ENCODE peak calls at places on chromosomes 6 and 20, in four cellular contexts. S, M, J and E are unnamed samples.

GRCh38 chr20:10929023-10929422 is 255.2 kb upstream of the JAG1 start:
- DNase-seq in S (no peak), M (no peak), J (peak), E (no peak)

GRCh38 chr20:42024653-42025052 is 406.5 kb upstream of the CHD6 start:
- DNase-seq in S (no peak), M (no peak), J (no peak), E (no peak)

GRCh38 chr6:111260570-111261298 is 173.4 kb downstream of the SLC16A10 start:
- DNase-seq in J (no peak), S (no peak), M (peak), E (no peak)

GRCh38 chr20:59342017-59342957 is 41.9 kb downstream of the EDN3 start:
- DNase-seq in S (no peak), J (no peak), M (no peak), E (no peak)

GRCh38 chr20:47799116-47799715 is 13.9 kb upstream of the SULF2 start:
- DNase-seq in J (no peak), M (no peak), S (no peak), E (no peak)

GRCh38 chr6:109010703-109011102 is 83.9 kb downstream of the SESN1 start:
- DNase-seq in S (no peak), M (no peak), J (no peak), E (no peak)

GRCh38 chr20:20014659-20015058 is 2.5 kb upstream of the NAA20 start:
- DNase-seq in S (no peak), M (no peak), J (no peak), E (no peak)

GRCh38 chr6:40074292-40075050 is 140.2 kb upstream of the MOCS1 start:
- DNase-seq in J (no peak), S (no peak), M (peak), E (no peak)

GRCh38 chr6:133671376-133671775 is 217.5 kb upstream of the TCF21 start:
- DNase-seq in M (no peak), J (no peak), S (no peak), E (no peak)

GRCh38 chr6:80382796-80383195 is 276.3 kb downstream of the BCKDHB start:
- DNase-seq in M (no peak), J (peak), S (no peak), E (no peak)

GRCh38 chr6:157877573-157878011 is 54.5 kb downstream of the SNX9 start:
- DNase-seq in S (no peak), M (no peak), J (no peak), E (no peak)

GRCh38 chr6:5499644-5500306 is 238.5 kb downstream of the FARS2 start:
- DNase-seq in M (peak), S (no peak), J (peak), E (no peak)

GRCh38 chr20:5665417-5665816 is 84.8 kb upstream of the SHLD1 start:
- DNase-seq in S (no peak), M (no peak), J (no peak), E (no peak)

GRCh38 chr6:22467645-22468044 is 101.7 kb upstream of the HDGFL1 start:
- DNase-seq in M (no peak), J (no peak), S (peak), E (no peak)

GRCh38 chr20:23009636-23010035 is 25.5 kb upstream of the SSTR4 start:
- DNase-seq in M (peak), S (peak), J (no peak), E (no peak)

GRCh38 chr20:45781391-45781931 is 10.2 kb downstream of the WFDC3 start:
- DNase-seq in S (peak), M (peak), J (peak), E (no peak)

GRCh38 chr6:140915001-140915950 is 1217.4 kb upstream of the GJE1 start:
- DNase-seq in J (no peak), S (no peak), M (no peak), E (no peak)

GRCh38 chr6:137115653-137116052 is 57.8 kb downstream of the IL22RA2 start:
- DNase-seq in M (no peak), S (no peak), J (no peak), E (no peak)

GRCh38 chr6:164827537-164827936 is 481.9 kb downstream of the C6orf118 start:
- DNase-seq in J (no peak), S (no peak), M (no peak), E (no peak)

GRCh38 chr6:30836431-30836866 is 47.9 kb upstream of the DDR1 start:
- DNase-seq in J (peak), S (no peak), M (no peak), E (no peak)

GRCh38 chr20:49230021-49230420 is 10.8 kb downstream of the DDX27 start:
- DNase-seq in M (no peak), J (no peak), S (no peak), E (no peak)

GRCh38 chr6:53529324-53530036 is 15.4 kb downstream of the GCLC start:
- DNase-seq in J (no peak), M (no peak), S (no peak), E (no peak)

GRCh38 chr6:154331750-154332149 is 24.9 kb downstream of the IPCEF1 start:
- DNase-seq in J (no peak), M (no peak), S (no peak), E (no peak)

GRCh38 chr6:33082702-33083101 is 6.9 kb downstream of the HLA-DPB1 start:
- DNase-seq in S (peak), J (peak), M (peak), E (no peak)

GRCh38 chr6:98924647-98925046 is 23.1 kb downstream of the FBXL4 start:
- DNase-seq in J (no peak), S (peak), M (no peak), E (no peak)

GRCh38 chr6:6166064-6166463 is 154.4 kb downstream of the F13A1 start:
- DNase-seq in S (no peak), J (no peak), M (no peak), E (no peak)

GRCh38 chr20:10367425-10367920 is 66.5 kb downstream of the MKKS start:
- DNase-seq in M (no peak), S (no peak), J (no peak), E (no peak)

GRCh38 chr6:42345696-42346416 is 105.9 kb downstream of the TRERF1 start:
- DNase-seq in M (no peak), J (no peak), S (no peak), E (no peak)

GRCh38 chr6:4812068-4812467 is 35.9 kb downstream of the CDYL start:
- DNase-seq in S (no peak), M (peak), J (no peak), E (no peak)

GRCh38 chr6:129105035-129105434 is 222.1 kb downstream of the LAMA2 start:
- DNase-seq in S (no peak), M (no peak), J (peak), E (no peak)

GRCh38 chr6:17780071-17780470 is 73.3 kb upstream of the NUP153 start:
- DNase-seq in M (no peak), S (no peak), J (no peak), E (no peak)

GRCh38 chr6:150005761-150006651 is 19.3 kb downstream of the RAET1L start:
- DNase-seq in S (no peak), J (no peak), M (no peak), E (no peak)

GRCh38 chr6:45843848-45844521 is 171.7 kb downstream of the CLIC5 start:
- DNase-seq in S (no peak), M (no peak), J (peak), E (no peak)

GRCh38 chr20:14566505-14566904 is 229.1 kb upstream of the FLRT3 start:
- DNase-seq in J (peak), M (peak), S (no peak), E (no peak)

GRCh38 chr6:72413884-72414283 is 208.0 kb upstream of the KCNQ5 start:
- DNase-seq in M (no peak), J (no peak), S (peak), E (no peak)

GRCh38 chr20:37758332-37758731 is 64.5 kb downstream of the CTNNBL1 start:
- DNase-seq in S (no peak), M (no peak), J (no peak), E (no peak)

GRCh38 chr6:139833592-139833991 is 459.1 kb upstream of the CITED2 start:
- DNase-seq in S (no peak), M (no peak), J (no peak), E (no peak)

GRCh38 chr6:121884056-121884455 is 448.6 kb downstream of the GJA1 start:
- DNase-seq in M (no peak), S (no peak), J (peak), E (no peak)

GRCh38 chr6:169617562-169617961 is 84.3 kb downstream of the WDR27 start:
- DNase-seq in S (no peak), J (no peak), M (no peak), E (no peak)

GRCh38 chr20:43840382-43841070 is 74.1 kb upstream of the TOX2 start:
- DNase-seq in J (peak), M (no peak), S (no peak), E (peak)
- TF ChIP-seq CTCF in J (peak), M (peak), S (no peak), E (peak)

GRCh38 chr6:35419431-35419830 is 32.7 kb upstream of the FANCE start:
- DNase-seq in M (no peak), S (no peak), J (peak), E (no peak)
- TF ChIP-seq CTCF in M (peak), S (no peak), J (peak), E (no peak)

GRCh38 chr6:113481441-113481840 is 375.7 kb upstream of the MARCKS start:
- DNase-seq in M (peak), S (no peak), J (no peak), E (no peak)

GRCh38 chr6:113482771-113483170 is 374.4 kb upstream of the MARCKS start:
- DNase-seq in J (no peak), M (no peak), S (no peak), E (no peak)

GRCh38 chr6:113475392-113475791 is 381.8 kb upstream of the MARCKS start:
- DNase-seq in M (no peak), J (no peak), S (no peak), E (no peak)

GRCh38 chr6:113481910-113482309 is 375.2 kb upstream of the MARCKS start:
- DNase-seq in S (no peak), J (no peak), M (no peak), E (peak)

DNA sequence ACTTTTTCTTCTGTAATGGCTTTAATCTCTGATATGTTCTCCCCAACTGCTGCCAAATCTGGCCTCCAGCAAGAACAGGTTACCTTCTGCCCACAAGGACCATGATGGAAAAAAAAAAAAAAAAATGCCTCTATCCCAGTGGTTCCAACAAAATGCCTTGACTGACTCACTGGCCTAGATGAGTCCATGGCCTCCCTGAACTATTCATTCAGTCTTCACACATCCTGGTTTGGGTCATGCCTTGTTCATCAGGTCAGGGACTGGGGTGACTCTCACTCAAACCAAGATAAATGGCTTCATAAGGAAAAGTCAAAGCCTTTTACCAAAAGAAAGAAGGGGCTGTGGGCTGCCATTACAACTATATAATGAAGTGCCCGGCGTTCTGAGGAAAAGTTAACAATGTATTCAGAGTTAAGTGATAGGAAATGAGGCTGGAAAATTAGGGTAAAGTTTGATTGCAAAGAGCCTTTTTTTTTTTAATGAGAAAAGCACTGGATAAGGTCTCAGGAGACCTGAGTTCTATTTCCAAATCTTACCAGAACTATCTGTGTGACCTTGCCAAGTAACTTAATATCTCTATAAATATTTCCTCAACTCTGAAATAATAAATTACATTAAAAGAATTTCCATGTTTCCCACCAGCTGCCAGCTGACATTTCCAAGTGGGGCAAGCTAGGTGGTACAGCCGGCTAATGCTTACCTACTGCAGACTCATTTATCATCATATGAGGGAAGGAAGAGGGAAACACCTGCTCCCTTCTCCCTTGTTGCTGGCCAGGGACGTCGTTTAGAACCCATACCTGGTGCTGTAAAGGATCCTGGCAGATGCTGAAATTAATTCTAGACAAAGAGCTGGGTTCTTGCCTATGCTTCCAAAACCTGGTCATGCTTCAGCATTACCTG is 380.0 kb upstream of the MARCKS start:
- DNase-seq in M (peak), J (no peak), S (no peak), E (no peak)
- TF ChIP-seq CTCF in M (no peak), J (no peak), S (no peak), E (no peak)

GRCh38 chr6:25220853-25221252 is 58.3 kb upstream of the CARMIL1 start:
- DNase-seq in M (no peak), J (no peak), S (no peak), E (no peak)
- TF ChIP-seq CTCF in M (no peak), J (no peak), S (no peak), E (no peak)